ENCODE peak calls at places on chromosome 6, in seven cellular contexts. T is lung, K is mammary epithelial cell, N is hepatocyte, V is heart left ventricle, L is uterus, P is H9. R is an unnamed sample.

GRCh38 chr6:5190467-5190866 is 70.3 kb downstream of the LYRM4 start:
- DNase-seq in V (no peak), T (no peak), L (no peak), N (peak; percentile 66), P (no peak), K (peak; percentile 90), R (no peak)

GRCh38 chr6:112877134-112878100 is 530.3 kb downstream of the RFPL4B start:
- DNase-seq in T (no peak), N (no peak), P (no peak), V (no peak), K (peak; percentile 37), L (no peak), R (no peak)

GRCh38 chr6:2877057-2877882 is 25.8 kb downstream of the SERPINB9 start:
- DNase-seq in T (no peak), L (peak; percentile 55), N (peak; percentile 57), P (no peak), V (no peak), K (peak; percentile 76), R (no peak)

GRCh38 chr6:160583805-160584204 is 80.3 kb downstream of the LPA start:
- DNase-seq in T (no peak), V (no peak), K (peak; percentile 61), P (no peak), N (no peak), L (no peak), R (no peak)

GRCh38 chr6:157187182-157188093 is 135.9 kb downstream of the TMEM242 start:
- DNase-seq in L (no peak), T (no peak), K (no peak), N (peak; percentile 52), P (no peak), V (peak; percentile 33), R (peak; percentile 34)

GRCh38 chr6:51019785-51020184 is 201.1 kb downstream of the TFAP2B start:
- DNase-seq in V (no peak), K (no peak), T (no peak), L (no peak), N (no peak), P (no peak), R (no peak)

GRCh38 chr6:128641701-128642100 is 121.3 kb upstream of the PTPRK start:
- DNase-seq in K (no peak), N (no peak), L (no peak), P (no peak), V (no peak), T (no peak), R (no peak)

GRCh38 chr6:63529498-63529897 is 42.8 kb upstream of the LOC128125822 start:
- DNase-seq in K (peak; percentile 37), N (no peak), L (no peak), P (no peak), V (no peak), T (no peak), R (no peak)

GRCh38 chr6:128963561-128963960 is 80.6 kb downstream of the LAMA2 start:
- DNase-seq in V (no peak), T (no peak), L (no peak), N (no peak), P (no peak), K (no peak), R (no peak)

GRCh38 chr6:30781697-30782424 is 37.5 kb upstream of the IER3 start:
- DNase-seq in L (peak; percentile 99), T (peak; percentile 97), N (peak; percentile 91), V (peak; percentile 98), P (no peak), K (peak; percentile 97), R (peak; percentile 93)

GRCh38 chr6:154751020-154751800 is 18.0 kb downstream of the SCAF8 start:
- DNase-seq in P (no peak), K (no peak), L (no peak), V (no peak), T (no peak), N (no peak), R (no peak)

GRCh38 chr6:56278186-56278585 is 30.8 kb upstream of the COL21A1 start:
- DNase-seq in T (no peak), N (peak; percentile 7), V (no peak), K (no peak), P (no peak), L (no peak), R (no peak)

GRCh38 chr6:46491201-46491788 is at the start of gene RCAN2:
- DNase-seq in N (peak; percentile 80), P (peak; percentile 91), K (peak; percentile 42), V (peak; percentile 89), T (peak; percentile 63), L (peak; percentile 59), R (peak; percentile 77)

GRCh38 chr6:2875840-2876207 is 27.3 kb downstream of the SERPINB9 start:
- DNase-seq in P (no peak), T (peak; percentile 41), V (peak; percentile 56), N (no peak), K (no peak), L (no peak), R (no peak)

GRCh38 chr6:89494131-89494793 is 61.3 kb downstream of the ANKRD6 start:
- DNase-seq in N (no peak), T (no peak), V (no peak), L (no peak), K (no peak), P (peak; percentile 41), R (no peak)

GRCh38 chr6:158978752-158979151 is 21.2 kb downstream of the RSPH3 start:
- DNase-seq in P (no peak), K (peak; percentile 75), T (no peak), L (no peak), N (no peak), V (no peak), R (no peak)

GRCh38 chr6:100893743-100894142 is 12.6 kb upstream of the ASCC3 start:
- DNase-seq in N (no peak), P (no peak), T (no peak), V (no peak), K (no peak), L (no peak), R (no peak)

GRCh38 chr6:111129003-111129402 is 41.7 kb downstream of the SLC16A10 start:
- DNase-seq in V (peak; percentile 46), L (peak; percentile 29), K (no peak), T (no peak), N (no peak), P (no peak), R (peak; percentile 54)

GRCh38 chr6:154412106-154412820 is 55.7 kb upstream of the IPCEF1 start:
- DNase-seq in V (no peak), L (no peak), P (no peak), T (no peak), K (no peak), N (no peak), R (no peak)

GRCh38 chr6:147156799-147157382 is 47.3 kb upstream of the STXBP5 start:
- DNase-seq in V (no peak), T (no peak), K (peak; percentile 39), N (peak; percentile 17), P (no peak), L (no peak), R (no peak)

GRCh38 chr6:32664827-32665362 is 1.6 kb downstream of the HLA-DQB1 start:
- DNase-seq in N (no peak), P (peak; percentile 43), L (no peak), T (no peak), V (peak; percentile 47), K (peak; percentile 67), R (peak; percentile 34)

GRCh38 chr6:15349379-15349778 is 103.5 kb downstream of the JARID2 start:
- DNase-seq in N (no peak), V (no peak), K (no peak), T (no peak), L (no peak), P (no peak), R (no peak)

GRCh38 chr6:41273699-41274098 is 12.8 kb downstream of the TREM1 start:
- DNase-seq in N (no peak), L (no peak), T (no peak), K (no peak), V (no peak), P (peak; percentile 60), R (no peak)

GRCh38 chr6:148509152-148509571 is 166.5 kb downstream of the SASH1 start:
- DNase-seq in P (no peak), K (no peak), V (no peak), N (no peak), L (no peak), T (no peak), R (no peak)

GRCh38 chr6:75491302-75491701 is 2.3 kb downstream of the FILIP1 start:
- DNase-seq in P (no peak), N (no peak), T (no peak), L (no peak), K (no peak), V (no peak), R (no peak)

GRCh38 chr6:44261581-44261980 is 3.8 kb downstream of the NFKBIE start:
- DNase-seq in K (no peak), L (no peak), T (no peak), P (no peak), N (no peak), V (peak; percentile 19), R (no peak)

GRCh38 chr6:44264154-44265002 is 973 bp downstream of the NFKBIE start:
- DNase-seq in P (no peak), K (peak; percentile 29), V (peak; percentile 58), N (no peak), L (no peak), T (peak; percentile 65), R (peak; percentile 42)

GRCh38 chr6:44262467-44263356 is 2.6 kb downstream of the NFKBIE start:
- DNase-seq in N (no peak), V (peak; percentile 27), P (no peak), K (no peak), L (no peak), T (no peak), R (no peak)

GRCh38 chr6:44265003-44265842 is at the start of gene NFKBIE:
- DNase-seq in V (peak; percentile 97), T (peak; percentile 91), P (peak; percentile 94), N (peak; percentile 98), L (peak; percentile 96), K (peak; percentile 94), R (peak; percentile 95)

GRCh38 chr6:44263357-44264100 is 1.8 kb downstream of the NFKBIE start:
- DNase-seq in N (peak; percentile 69), P (no peak), L (no peak), V (peak; percentile 25), K (peak; percentile 38), T (no peak), R (no peak)
- H3K27ac ChIP-seq in N (peak overlapping the region; percentile 93), P (no peak overlapping the region), L (no peak overlapping the region), V (no peak overlapping the region), K (peak overlapping the region; percentile 8), T (peak overlapping the region; percentile 34), R (peak overlapping the region; percentile 93)

GRCh38 chr6:26344658-26345057 is 20.3 kb upstream of the BTN3A2 start:
- DNase-seq in L (no peak), K (no peak), V (no peak), P (no peak), T (no peak), N (no peak), R (no peak)
- H3K4me1 ChIP-seq in L (no peaks in the 10 kb centered on the region), K (peaks cover 11% of the 10 kb centered on the region), V (no peaks in the 10 kb centered on the region), P (peaks cover 2% of the 10 kb centered on the region), T (no peaks in the 10 kb centered on the region), N (no peaks in the 10 kb centered on the region), R (no peaks in the 10 kb centered on the region)

DNA sequence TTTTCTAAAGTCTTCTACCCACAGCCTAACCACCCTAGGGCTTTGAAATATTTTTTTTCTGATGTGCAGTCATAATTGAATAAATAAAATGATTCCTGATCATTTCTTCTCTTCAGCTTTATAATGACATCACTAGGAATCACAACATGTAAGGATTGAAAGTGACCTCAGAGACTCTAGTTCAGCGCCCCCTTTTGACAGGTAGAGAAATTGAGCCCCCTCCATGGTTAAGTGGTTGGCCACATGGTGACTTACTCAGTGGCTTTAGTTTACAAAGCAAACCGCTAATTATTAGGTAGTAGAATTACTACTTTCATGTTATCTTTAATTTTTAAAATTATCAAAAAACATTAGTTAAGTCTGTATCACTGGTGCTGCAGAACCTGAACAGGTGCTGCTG is 13.3 kb upstream of the SLC2A12 start:
- DNase-seq in K (no peak), T (no peak), N (no peak), L (no peak), P (peak; percentile 52), V (no peak), R (no peak)
- TF ChIP-seq CTCF in K (peak; percentile 49), T (no peak), N (peak; percentile 13), L (no peak), P (peak; percentile 82), V (peak; percentile 49), R (peak; percentile 55)

GRCh38 chr6:116764961-116765841 is at the start of gene FAM162B:
- DNase-seq in P (peak; percentile 79), T (no peak), V (peak; percentile 87), K (peak; percentile 1), N (peak; percentile 46), L (peak; percentile 57), R (peak; percentile 79)
- H3K27ac ChIP-seq in P (no peak within 1 kb of the TSS), T (peak within 1 kb of the TSS; percentile 42), V (peak within 1 kb of the TSS; percentile 69), K (no peak within 1 kb of the TSS), N (no peak within 1 kb of the TSS), L (peak within 1 kb of the TSS; percentile 52), R (peak within 1 kb of the TSS; percentile 81)